ENCODE peak calls at places on chromosomes 16 and 17, in seven cellular contexts. S is GM04504; W is stimulated activated CD4-positive, alpha-beta T cell treated with anti-CD3 and anti-CD28 coated beads, Interleukin-1b, Interleukin-23, amount 100 ng/mL, for 24 hours; J is adrenal gland; F is brain microvascular endothelial cell; B is lower leg skin; N is testis. R is an unnamed sample.

GRCh38 chr16:14505846-14506245 is 124.2 kb downstream of the PARN start:
- DNase-seq in S (no peak), W (no peak), J (peak; percentile 57), F (peak; percentile 79), B (no peak), N (no peak), R (no peak)

GRCh38 chr16:30369091-30369937 is 980 bp downstream of the TBC1D10B start:
- DNase-seq in S (no peak), W (no peak), J (peak; percentile 73), F (no peak), B (no peak), N (no peak), R (no peak)

GRCh38 chr16:10391339-10391738 is 5.5 kb downstream of the ATF7IP2 start:
- DNase-seq in S (no peak), W (no peak), J (no peak), F (no peak), B (no peak), N (no peak), R (no peak)

GRCh38 chr17:15663176-15663575 is 20.9 kb downstream of the TRIM16 start:
- DNase-seq in S (no peak), W (no peak), J (no peak), F (no peak), B (no peak), N (no peak), R (no peak)

GRCh38 chr17:72297326-72298115 is 176.7 kb downstream of the SOX9 start:
- DNase-seq in S (no peak), W (no peak), J (no peak), F (peak; percentile 60), B (peak; percentile 37), N (peak; percentile 41), R (peak; percentile 91)

GRCh38 chr17:34519286-34519685 is 60.1 kb upstream of the TMEM132E start:
- DNase-seq in S (no peak), W (no peak), J (peak; percentile 10), F (no peak), B (no peak), N (peak; percentile 41), R (no peak)

GRCh38 chr16:9428355-9429005 is 337.0 kb downstream of the HAPSTR1 start:
- DNase-seq in S (no peak), W (no peak), J (no peak), F (no peak), B (no peak), N (no peak), R (no peak)

GRCh38 chr17:1252203-1252608 is 18.0 kb upstream of the BHLHA9 start:
- DNase-seq in S (no peak), W (no peak), J (no peak), F (no peak), B (no peak), N (no peak), R (no peak)

GRCh38 chr17:49851387-49852291 is 3.8 kb upstream of the TAC4 start:
- DNase-seq in S (peak; percentile 32), W (peak; percentile 53), J (peak; percentile 82), F (peak; percentile 45), B (peak; percentile 34), N (peak; percentile 75), R (peak; percentile 47)

GRCh38 chr16:22739077-22739476 is 74.9 kb upstream of the HS3ST2 start:
- DNase-seq in S (no peak), W (no peak), J (peak; percentile 35), F (no peak), B (no peak), N (no peak), R (no peak)

GRCh38 chr17:42428141-42428944 is 5.3 kb upstream of the CAVIN1 start:
- DNase-seq in S (peak; percentile 95), W (no peak), J (peak; percentile 80), F (peak; percentile 95), B (peak; percentile 73), N (peak; percentile 82), R (peak; percentile 94)

GRCh38 chr17:30336369-30337171 is 2.7 kb upstream of the TMIGD1 start:
- DNase-seq in S (no peak), W (peak; percentile 35), J (peak; percentile 35), F (peak; percentile 56), B (no peak), N (peak; percentile 39), R (peak; percentile 78)

GRCh38 chr16:26475579-26475978 is 591.1 kb upstream of the C16orf82 start:
- DNase-seq in S (no peak), W (no peak), J (no peak), F (no peak), B (no peak), N (no peak), R (no peak)

GRCh38 chr17:28570716-28571254 is 539 bp downstream of the PIGS start:
- DNase-seq in S (no peak), W (peak; percentile 32), J (peak; percentile 51), F (no peak), B (no peak), N (peak; percentile 74), R (no peak)

GRCh38 chr17:58224315-58224714 is 5.3 kb upstream of the MKS1 start:
- DNase-seq in S (peak; percentile 17), W (no peak), J (no peak), F (peak; percentile 34), B (no peak), N (no peak), R (peak; percentile 34)

GRCh38 chr17:15233022-15233805 is 31.9 kb downstream of the PMP22 start:
- DNase-seq in S (peak; percentile 52), W (no peak), J (peak; percentile 23), F (peak; percentile 39), B (no peak), N (no peak), R (peak; percentile 68)

GRCh38 chr17:55926276-55926995 is 175.6 kb downstream of the PCTP start:
- DNase-seq in S (no peak), W (no peak), J (no peak), F (no peak), B (no peak), N (no peak), R (no peak)

GRCh38 chr17:2871720-2872119 is 75.5 kb downstream of the RAP1GAP2 start:
- DNase-seq in S (no peak), W (no peak), J (no peak), F (no peak), B (no peak), N (no peak), R (no peak)

GRCh38 chr16:50733468-50733867 is 8.4 kb upstream of the CYLD start:
- DNase-seq in S (no peak), W (no peak), J (no peak), F (no peak), B (no peak), N (no peak), R (no peak)